ENCODE peak calls at places on chromosome 16, in four cellular contexts. X is GM12891, R is GM12878, J is H1. H is an unnamed sample.
A peak's percentile ranks its signal among the peaks of the same experiment; 100 is the strongest.

GRCh38 chr16:58494981-58495860 is 4.7 kb upstream of the NDRG4 start:
- DNase-seq in X (peak; percentile 85), R (peak; percentile 59), J (peak; percentile 79), H (peak; percentile 68)

GRCh38 chr16:29837833-29838232 is 17.6 kb downstream of the MVP start:
- DNase-seq in X (no peak), R (no peak), J (no peak), H (no peak)

GRCh38 chr16:25107466-25107792 is 4.1 kb upstream of the LCMT1 start:
- DNase-seq in X (no peak), R (no peak), J (no peak), H (no peak)

GRCh38 chr16:51418258-51418657 is 267.2 kb upstream of the SALL1 start:
- DNase-seq in X (no peak), R (no peak), J (no peak), H (no peak)

GRCh38 chr16:11699234-11699894 is 31.1 kb downstream of the SNN start:
- DNase-seq in X (no peak), R (no peak), J (no peak), H (no peak)

GRCh38 chr16:69522732-69523404 is 42.9 kb upstream of the NFAT5 start:
- DNase-seq in X (no peak), R (no peak), J (no peak), H (no peak)

GRCh38 chr16:25868966-25869365 is 177.2 kb downstream of the HS3ST4 start:
- DNase-seq in X (no peak), R (no peak), J (no peak), H (no peak)

GRCh38 chr16:48143816-48144215 is 12.0 kb downstream of the ABCC12 start:
- DNase-seq in X (no peak), R (no peak), J (no peak), H (no peak)

GRCh38 chr16:11253009-11253994 is 2.7 kb downstream of the SOCS1 start:
- DNase-seq in X (no peak), R (no peak), J (no peak), H (no peak)

GRCh38 chr16:16864536-16864935 is 485.6 kb downstream of the NPIPA7 start:
- DNase-seq in X (no peak), R (no peak), J (no peak), H (no peak)

GRCh38 chr16:81612351-81613170 is 166.5 kb upstream of the PLCG2 start:
- DNase-seq in X (no peak), R (no peak), J (no peak), H (no peak)

GRCh38 chr16:88820335-88821025 is 8.8 kb upstream of the APRT start:
- DNase-seq in X (no peak), R (no peak), J (no peak), H (no peak)

GRCh38 chr16:81645303-81645702 is 133.8 kb upstream of the PLCG2 start:
- DNase-seq in X (no peak), R (no peak), J (no peak), H (no peak)

GRCh38 chr16:88454315-88455057 is 1.4 kb downstream of the ZFPM1 start:
- DNase-seq in X (no peak), R (no peak), J (peak; percentile 61), H (no peak)

GRCh38 chr16:9297437-9298113 is 206.1 kb downstream of the HAPSTR1 start:
- DNase-seq in X (no peak), R (no peak), J (peak; percentile 77), H (no peak)

GRCh38 chr16:22189473-22190168 is 16.5 kb upstream of the EEF2K start:
- DNase-seq in X (no peak), R (no peak), J (no peak), H (no peak)

GRCh38 chr16:31869511-31870201 is 4.0 kb upstream of the ZNF267 start:
- DNase-seq in X (no peak), R (peak; percentile 63), J (no peak), H (no peak)

GRCh38 chr16:23466162-23466885 is 13.3 kb upstream of the COG7 start:
- DNase-seq in X (no peak), R (no peak), J (no peak), H (no peak)

GRCh38 chr16:57760357-57761160 is 25.0 kb downstream of the KATNB1 start:
- DNase-seq in X (no peak), R (no peak), J (no peak), H (no peak)

GRCh38 chr16:48087639-48088038 is 68.2 kb downstream of the ABCC12 start:
- DNase-seq in X (no peak), R (no peak), J (no peak), H (no peak)

GRCh38 chr16:88655053-88655732 is 4.3 kb upstream of the CYBA start:
- DNase-seq in X (no peak), R (no peak), J (no peak), H (no peak)

GRCh38 chr16:2486645-2487516 is 12.0 kb downstream of the TBC1D24 start:
- DNase-seq in X (peak; percentile 86), R (peak; percentile 51), J (no peak), H (peak; percentile 83)

DNA sequence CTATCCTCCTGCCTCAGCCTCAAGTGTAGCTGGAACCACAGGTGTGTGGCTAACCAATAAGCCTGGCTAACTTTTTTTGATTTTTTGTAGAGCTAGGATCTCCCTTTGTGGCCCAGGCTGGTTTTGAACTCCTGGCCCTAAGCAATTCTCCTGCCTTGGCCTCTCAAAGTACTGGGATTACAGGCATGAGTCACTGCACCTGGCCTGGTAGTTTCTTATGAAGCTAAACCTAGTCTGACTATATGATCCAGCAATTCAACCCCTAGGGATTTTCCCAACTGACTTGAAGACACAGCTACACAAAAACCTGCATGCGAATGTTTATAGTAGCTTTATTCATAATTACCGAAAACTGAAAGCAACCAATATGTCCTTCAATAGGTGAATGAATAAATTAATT is 176.2 kb upstream of the IRX3 start:
- DNase-seq in X (no peak), R (no peak), J (no peak), H (no peak)
- TF ChIP-seq TAF1 in X (no peak), R (no peak), J (no peak), H (no peak)

GRCh38 chr16:68255712-68256111 is 8.6 kb upstream of the SLC7A6 start:
- DNase-seq in X (no peak), R (no peak), J (no peak), H (no peak)

GRCh38 chr16:68257906-68258800 is 6.2 kb upstream of the SLC7A6 start:
- DNase-seq in X (no peak), R (no peak), J (no peak), H (no peak)

GRCh38 chr16:68259007-68259406 is 5.3 kb upstream of the SLC7A6 start:
- DNase-seq in X (no peak), R (no peak), J (no peak), H (no peak)

GRCh38 chr16:68259421-68259820 is 4.9 kb upstream of the SLC7A6 start:
- DNase-seq in X (no peak), R (no peak), J (no peak), H (no peak)

DNA sequence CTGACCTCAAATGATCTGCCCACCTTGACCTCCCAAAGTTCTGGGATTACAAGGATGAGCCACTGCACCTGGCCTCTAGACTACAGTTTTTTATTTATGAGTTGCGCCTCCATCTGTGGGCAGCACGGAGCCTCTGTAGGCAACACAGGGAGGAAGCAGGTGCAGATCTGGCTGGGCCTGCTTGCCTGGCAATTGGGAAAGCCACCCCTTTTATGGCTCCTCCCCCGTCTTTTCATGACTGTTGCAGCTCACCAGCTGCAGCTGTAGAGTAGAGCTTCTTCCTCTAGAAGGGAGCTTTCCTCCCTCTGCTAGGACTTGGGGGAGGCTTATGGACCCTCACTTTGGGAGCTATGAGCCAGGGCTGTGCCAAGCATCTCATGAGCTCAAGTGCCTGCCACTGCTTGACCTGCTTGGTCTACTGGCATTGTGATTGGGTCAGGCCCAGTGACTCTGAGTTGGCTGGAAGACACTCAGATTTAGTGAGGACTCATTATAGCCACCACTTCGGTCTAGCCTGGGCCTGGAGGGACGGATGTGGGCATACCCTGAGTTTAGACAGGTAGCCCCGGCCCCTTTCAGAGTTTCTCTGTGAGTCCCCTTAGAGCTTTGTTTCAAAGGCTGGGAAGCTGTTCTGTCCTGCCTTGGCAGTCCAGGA is 6.9 kb upstream of the SLC7A6 start:
- DNase-seq in X (peak; percentile 81), R (no peak), J (no peak), H (peak; percentile 83)
- TF ChIP-seq TAF1 in X (no peak), R (no peak), J (no peak), H (no peak)

GRCh38 chr16:85227262-85227923 is 115.1 kb upstream of the CIBAR2 start:
- DNase-seq in X (peak; percentile 76), R (peak; percentile 98), J (no peak), H (peak; percentile 75)
- TF ChIP-seq TAF1 in X (peak; percentile 92), R (peak; percentile 94), J (no peak), H (peak; percentile 89)

GRCh38 chr16:66135376-66135775 is 231.1 kb upstream of the CDH5 start:
- DNase-seq in X (no peak), R (no peak), J (no peak), H (no peak)
- TF ChIP-seq TAF1 in X (no peak), R (no peak), J (no peak), H (no peak)

GRCh38 chr16:84288902-84289301 is 5.8 kb upstream of the WFDC1 start:
- DNase-seq in X (no peak), R (no peak), J (no peak), H (no peak)
- TF ChIP-seq TAF1 in X (no peak), R (no peak), J (no peak), H (no peak)

GRCh38 chr16:61544165-61544564 is 492.1 kb downstream of the CDH8 start:
- DNase-seq in X (no peak), R (no peak), J (no peak), H (no peak)

DNA sequence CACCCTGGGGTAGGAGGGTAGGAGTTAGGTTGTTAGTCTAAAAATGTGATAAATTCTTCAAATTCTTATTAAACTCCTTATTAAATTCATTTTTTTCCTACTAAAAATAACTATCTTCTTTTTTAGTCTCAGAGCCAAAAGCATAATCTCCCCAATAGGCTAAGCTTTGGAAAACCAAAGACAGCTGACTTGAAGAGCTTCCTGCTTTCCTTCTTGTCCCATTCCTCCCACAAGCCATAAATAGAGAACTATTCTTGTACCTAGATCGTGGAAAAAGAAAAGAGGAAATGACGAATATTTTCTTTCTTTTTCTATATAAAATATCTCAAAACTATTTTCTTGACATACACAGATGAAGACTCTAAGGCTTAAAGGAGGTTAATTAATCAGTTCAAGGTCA is 486.9 kb downstream of the CDH8 start:
- DNase-seq in X (no peak), R (no peak), J (no peak), H (no peak)
- TF ChIP-seq TAF1 in X (no peak), R (no peak), J (no peak), H (no peak)

DNA sequence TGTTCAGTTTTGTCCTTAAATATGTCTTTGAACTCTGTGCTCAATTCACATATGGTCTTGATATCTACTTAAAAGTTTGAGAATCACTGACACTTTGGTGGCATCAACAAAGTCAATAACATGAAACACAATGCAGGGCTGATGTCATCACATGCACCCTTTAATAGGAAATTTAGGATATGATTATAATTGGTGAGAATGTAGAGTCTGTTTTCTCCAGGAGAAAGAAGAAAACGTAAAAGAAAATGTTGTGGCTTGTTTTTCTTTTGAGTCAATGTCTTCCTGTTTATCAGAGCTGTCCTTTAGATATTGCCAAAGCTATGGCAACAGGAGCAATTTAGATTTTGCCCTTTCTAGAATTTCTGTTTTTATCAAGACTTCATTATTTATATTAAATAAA is 396.9 kb downstream of the CDH13 start:
- DNase-seq in X (no peak), R (no peak), J (no peak), H (no peak)
- TF ChIP-seq TAF1 in X (no peak), R (no peak), J (no peak), H (no peak)

GRCh38 chr16:72620853-72621252 is 427.1 kb downstream of the ZFHX3 start:
- DNase-seq in X (no peak), R (no peak), J (no peak), H (no peak)

GRCh38 chr16:72620348-72620747 is 427.6 kb downstream of the ZFHX3 start:
- DNase-seq in X (no peak), R (no peak), J (no peak), H (no peak)

GRCh38 chr16:72626623-72627022 is 421.3 kb downstream of the ZFHX3 start:
- DNase-seq in X (no peak), R (no peak), J (no peak), H (no peak)

GRCh38 chr16:72621651-72622050 is 426.3 kb downstream of the ZFHX3 start:
- DNase-seq in X (no peak), R (no peak), J (no peak), H (no peak)
- TF ChIP-seq TAF1 in X (no peak), R (no peak), J (no peak), H (no peak)

H was measured in GM12892.